ENCODE peak calls at places on chromosomes 1 and 21, in four cellular contexts. T, O, P and E are unnamed samples.

GRCh38 chr1:63630238-63630637 is 37.0 kb downstream of the PGM1 start:
- DNase-seq in P (no peak), O (no peak), T (peak; percentile 44), E (no peak)

GRCh38 chr1:55156093-55156492 is 59.1 kb downstream of the USP24 start:
- DNase-seq in O (no peak), P (no peak), T (no peak), E (peak; percentile 22)

GRCh38 chr21:45709696-45710268 is 66.3 kb downstream of the PCBP3 start:
- DNase-seq in T (no peak), P (no peak), O (no peak), E (no peak)

GRCh38 chr1:66175107-66175506 is 358.8 kb upstream of the SGIP1 start:
- DNase-seq in T (no peak), P (no peak), O (no peak), E (no peak)

GRCh38 chr1:50179639-50180038 is 70.9 kb downstream of the ELAVL4 start:
- DNase-seq in P (no peak), O (no peak), T (no peak), E (no peak)

GRCh38 chr1:29855761-29856160 is 619.4 kb downstream of the PTPRU start:
- DNase-seq in T (no peak), P (no peak), O (no peak), E (no peak)

GRCh38 chr21:44028287-44028659 is 16.2 kb downstream of the TRAPPC10 start:
- DNase-seq in O (no peak), T (no peak), P (no peak), E (no peak)

GRCh38 chr1:178438432-178438831 is 58.3 kb downstream of the CLEC20A start:
- DNase-seq in T (no peak), O (no peak), P (peak; percentile 46), E (no peak)

GRCh38 chr1:53115403-53116306 is 26.8 kb downstream of the SLC1A7 start:
- DNase-seq in P (peak; percentile 69), T (no peak), O (no peak), E (no peak)

GRCh38 chr1:14828665-14829064 is 230.2 kb downstream of the KAZN start:
- DNase-seq in O (no peak), T (no peak), P (no peak), E (no peak)

GRCh38 chr1:24351247-24351646 is 32.1 kb downstream of the GRHL3 start:
- DNase-seq in T (no peak), P (no peak), O (no peak), E (no peak)

GRCh38 chr1:161080391-161081150 is 8.8 kb downstream of the NECTIN4 start:
- DNase-seq in O (no peak), T (no peak), P (no peak), E (no peak)

GRCh38 chr1:45492691-45493090 is 1.7 kb upstream of the TESK2 start:
- DNase-seq in T (no peak), P (no peak), O (no peak), E (no peak)

GRCh38 chr1:231194843-231195516 is 33.1 kb downstream of the TRIM67 start:
- DNase-seq in O (no peak), P (no peak), T (no peak), E (no peak)

GRCh38 chr1:44377925-44378784 is 23.1 kb upstream of the ERI3 start:
- DNase-seq in O (peak; percentile 57), T (peak; percentile 58), P (peak; percentile 95), E (peak; percentile 38)

GRCh38 chr1:212981025-212981495 is 30.7 kb downstream of the VASH2 start:
- DNase-seq in T (no peak), P (peak; percentile 60), O (peak; percentile 57), E (no peak)

GRCh38 chr1:221157026-221157761 is 278.0 kb downstream of the HLX start:
- DNase-seq in O (no peak), P (no peak), T (no peak), E (no peak)

GRCh38 chr1:9031484-9032259 is 5.4 kb upstream of the SLC2A7 start:
- DNase-seq in T (no peak), P (no peak), O (no peak), E (no peak)

GRCh38 chr21:26165331-26165730 is 5.2 kb downstream of the APP start:
- DNase-seq in T (peak; percentile 37), O (no peak), P (no peak), E (no peak)

GRCh38 chr1:35807614-35808375 is at the start of gene AGO4:
- DNase-seq in O (peak; percentile 82), P (peak; percentile 81), T (peak; percentile 14), E (peak; percentile 46)

GRCh38 chr1:92752719-92753118 is 32.2 kb downstream of the EVI5 start:
- DNase-seq in P (no peak), O (no peak), T (no peak), E (peak; percentile 77)

GRCh38 chr1:32892368-32893197 is 6.3 kb downstream of the HPCA start:
- DNase-seq in T (peak; percentile 35), O (no peak), P (peak; percentile 97), E (no peak)

GRCh38 chr1:109877320-109877771 is 33.3 kb upstream of the CSF1 start:
- DNase-seq in P (peak; percentile 91), O (peak; percentile 72), T (peak; percentile 73), E (peak; percentile 96)

GRCh38 chr1:63276625-63277024 is 45.7 kb upstream of the FOXD3 start:
- DNase-seq in O (no peak), T (no peak), P (peak; percentile 37), E (no peak)

GRCh38 chr1:198883184-198883583 is 244.3 kb downstream of the PTPRC start:
- DNase-seq in O (no peak), P (no peak), T (no peak), E (no peak)

GRCh38 chr1:198879711-198880306 is 241.0 kb downstream of the PTPRC start:
- DNase-seq in P (no peak), O (no peak), T (no peak), E (no peak)

GRCh38 chr1:198878566-198878965 is 239.7 kb downstream of the PTPRC start:
- DNase-seq in T (no peak), O (no peak), P (no peak), E (no peak)

GRCh38 chr1:198880397-198880796 is 241.6 kb downstream of the PTPRC start:
- DNase-seq in O (no peak), T (no peak), P (no peak), E (no peak)

GRCh38 chr1:198880818-198881597 is 242.2 kb downstream of the PTPRC start:
- DNase-seq in T (peak; percentile 87), O (no peak), P (no peak), E (peak; percentile 91)
- TF ChIP-seq CTCF in T (no peak), O (no peak), P (no peak), E (no peak)

GRCh38 chr1:70142120-70142519 is 63.3 kb downstream of the LRRC40 start:
- DNase-seq in P (peak; percentile 26), O (no peak), T (no peak), E (peak; percentile 34)
- TF ChIP-seq CTCF in P (peak; percentile 48), O (peak; percentile 12), T (no peak), E (peak; percentile 65)

DNA sequence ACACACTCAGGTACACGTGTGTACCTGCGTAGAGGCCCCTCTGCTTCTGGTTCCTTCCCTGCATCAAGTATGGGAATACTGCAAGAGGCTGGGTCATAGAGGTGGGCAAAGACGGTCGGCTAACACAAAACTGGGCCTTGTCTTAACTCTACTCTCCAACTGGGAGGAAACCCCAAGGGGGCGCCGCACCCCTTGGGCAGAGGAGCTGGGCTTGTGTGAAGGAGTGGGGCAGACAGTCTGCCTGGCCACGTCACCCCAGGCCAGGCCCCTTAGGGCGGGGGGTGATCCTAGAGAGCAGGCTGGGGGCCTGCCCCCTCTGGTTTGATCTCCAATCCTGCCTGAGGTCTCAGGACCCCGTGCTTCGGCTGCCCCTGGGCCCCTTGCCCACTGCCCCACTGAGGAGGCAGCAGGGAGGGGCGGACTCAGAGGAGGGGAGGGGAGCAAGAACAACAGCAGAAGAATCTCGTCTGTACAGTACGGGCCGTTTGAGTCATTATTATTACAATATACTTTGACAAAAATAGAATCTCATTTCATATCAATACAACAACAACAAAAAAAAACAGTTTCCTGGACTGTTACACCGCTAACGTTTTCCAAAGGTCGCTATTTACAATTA is 34.7 kb downstream of the MEF2D start:
- DNase-seq in O (no peak), T (no peak), P (peak; percentile 79), E (no peak)
- TF ChIP-seq CTCF in O (no peak), T (no peak), P (peak; percentile 65), E (peak; percentile 69)

GRCh38 chr1:81158592-81158991 is 642.1 kb upstream of the ADGRL2 start:
- DNase-seq in P (no peak), O (no peak), T (no peak), E (peak; percentile 5)
- TF ChIP-seq CTCF in P (no peak), O (no peak), T (no peak), E (no peak)